ENCODE peak calls at places on chromosomes 7 and 10, in seven cellular contexts. Y is psoas muscle, Z is heart right ventricle, V is RWPE2, M is body of pancreas, F is uterus, R is HepG2. T is an unnamed sample.

GRCh38 chr7:129066290-129067131 is 11.6 kb upstream of the TNPO3 start:
- DNase-seq in V (no peak), M (no peak), R (no peak), Y (no peak), F (no peak), Z (no peak), T (no peak)

GRCh38 chr10:91185239-91185875 is 35.1 kb upstream of the PCGF5 start:
- DNase-seq in F (no peak), Y (peak), Z (no peak), M (no peak), R (no peak), V (no peak), T (no peak)

GRCh38 chr10:97870990-97871389 is 21.3 kb downstream of the GOLGA7B start:
- DNase-seq in F (no peak), V (no peak), R (no peak), Y (no peak), M (no peak), Z (no peak), T (no peak)

GRCh38 chr7:70679666-70680065 is 452.3 kb upstream of the GALNT17 start:
- DNase-seq in Z (no peak), F (no peak), M (no peak), V (no peak), Y (no peak), R (no peak), T (no peak)

GRCh38 chr10:86389441-86390193 is 23.0 kb upstream of the GRID1 start:
- DNase-seq in Z (peak), M (peak), R (no peak), Y (no peak), F (peak), V (no peak), T (no peak)

GRCh38 chr10:100825325-100825875 is 80.0 kb downstream of the PAX2 start:
- DNase-seq in R (no peak), M (no peak), Z (no peak), V (no peak), Y (no peak), F (no peak), T (no peak)

GRCh38 chr7:155581107-155581830 is 34.9 kb upstream of the CNPY1 start:
- DNase-seq in F (no peak), V (no peak), Z (no peak), Y (peak), M (no peak), R (no peak), T (no peak)

GRCh38 chr7:50711271-50712175 is 71.2 kb downstream of the GRB10 start:
- DNase-seq in M (no peak), Y (peak), V (no peak), F (no peak), R (no peak), Z (peak), T (no peak)

GRCh38 chr10:63477927-63478326 is 12.2 kb upstream of the JMJD1C start:
- DNase-seq in V (no peak), Y (no peak), M (no peak), Z (no peak), R (no peak), F (no peak), T (no peak)

GRCh38 chr7:96114190-96114589 is 207.7 kb downstream of the SLC25A13 start:
- DNase-seq in Y (no peak), R (no peak), M (no peak), F (no peak), V (no peak), Z (no peak), T (no peak)

GRCh38 chr10:75234683-75235374 is 928 bp downstream of the COMTD1 start:
- DNase-seq in M (no peak), V (no peak), Y (peak), R (no peak), Z (peak), F (peak), T (no peak)

GRCh38 chr7:117484988-117485655 is 5.3 kb downstream of the CFTR start:
- DNase-seq in Y (no peak), V (no peak), R (no peak), F (no peak), M (no peak), Z (no peak), T (no peak)

GRCh38 chr10:69515699-69516547 is 57.3 kb downstream of the NEUROG3 start:
- DNase-seq in Y (no peak), F (no peak), Z (peak), R (peak), M (peak), V (peak), T (peak)

GRCh38 chr7:132177708-132178392 is 398.4 kb downstream of the PLXNA4 start:
- DNase-seq in M (no peak), Z (no peak), V (no peak), R (no peak), F (no peak), Y (no peak), T (no peak)

GRCh38 chr7:140015471-140015970 is 47.2 kb downstream of the PARP12 start:
- DNase-seq in Y (no peak), R (no peak), Z (no peak), F (no peak), V (no peak), M (no peak), T (no peak)

GRCh38 chr7:46671108-46671769 is 750.2 kb upstream of the IGFBP3 start:
- DNase-seq in Z (no peak), M (no peak), R (no peak), Y (no peak), V (no peak), F (no peak), T (no peak)

GRCh38 chr7:35781200-35781701 is 19.6 kb upstream of the SEPTIN7 start:
- DNase-seq in M (no peak), F (no peak), V (no peak), R (peak), Y (no peak), Z (no peak), T (no peak)

GRCh38 chr7:151272410-151272809 is 23.9 kb upstream of the SMARCD3 start:
- DNase-seq in R (no peak), F (peak), Z (no peak), Y (no peak), M (no peak), V (no peak), T (no peak)

GRCh38 chr10:132518572-132519381 is 18.8 kb upstream of the INPP5A start:
- DNase-seq in M (peak), F (peak), Z (peak), V (peak), R (peak), Y (peak), T (peak)

GRCh38 chr10:126130291-126130710 is 233.9 kb downstream of the FANK1 start:
- DNase-seq in Z (peak), F (peak), V (no peak), R (no peak), Y (peak), M (no peak), T (no peak)

GRCh38 chr7:30001953-30002352 is 12.4 kb upstream of the SCRN1 start:
- DNase-seq in R (no peak), V (no peak), Z (no peak), M (no peak), Y (no peak), F (no peak), T (no peak)

GRCh38 chr10:101687088-101687487 is 7.9 kb downstream of the FBXW4 start:
- DNase-seq in M (no peak), Z (no peak), Y (no peak), F (no peak), R (no peak), V (no peak), T (no peak)

GRCh38 chr7:45026984-45027773 is 27.2 kb downstream of the CCM2 start:
- DNase-seq in F (no peak), M (no peak), Y (no peak), V (no peak), R (peak), Z (no peak), T (no peak)

GRCh38 chr10:4653160-4653559 is 172.8 kb upstream of the AKR1E2 start:
- DNase-seq in R (no peak), Y (no peak), Z (no peak), F (no peak), M (no peak), V (no peak), T (no peak)

GRCh38 chr7:114979388-114979787 is 57.5 kb downstream of the MDFIC start:
- DNase-seq in F (peak), R (no peak), Y (peak), M (peak), Z (peak), V (no peak), T (no peak)

GRCh38 chr7:18509491-18509890 is 13.9 kb downstream of the HDAC9 start:
- DNase-seq in F (no peak), R (no peak), V (no peak), M (no peak), Y (no peak), Z (no peak), T (no peak)

GRCh38 chr7:150410680-150411346 is 31.7 kb downstream of the ZNF775 start:
- DNase-seq in Z (no peak), Y (peak), M (no peak), V (no peak), R (no peak), F (no peak), T (no peak)

GRCh38 chr10:31157125-31157983 is 125.7 kb upstream of the ZNF438 start:
- DNase-seq in Y (peak), Z (peak), R (no peak), V (no peak), M (no peak), F (peak), T (peak)

GRCh38 chr7:39621261-39621660 is 2.1 kb upstream of the RALA start:
- DNase-seq in V (no peak), R (no peak), Z (no peak), Y (no peak), M (no peak), F (no peak), T (no peak)

DNA sequence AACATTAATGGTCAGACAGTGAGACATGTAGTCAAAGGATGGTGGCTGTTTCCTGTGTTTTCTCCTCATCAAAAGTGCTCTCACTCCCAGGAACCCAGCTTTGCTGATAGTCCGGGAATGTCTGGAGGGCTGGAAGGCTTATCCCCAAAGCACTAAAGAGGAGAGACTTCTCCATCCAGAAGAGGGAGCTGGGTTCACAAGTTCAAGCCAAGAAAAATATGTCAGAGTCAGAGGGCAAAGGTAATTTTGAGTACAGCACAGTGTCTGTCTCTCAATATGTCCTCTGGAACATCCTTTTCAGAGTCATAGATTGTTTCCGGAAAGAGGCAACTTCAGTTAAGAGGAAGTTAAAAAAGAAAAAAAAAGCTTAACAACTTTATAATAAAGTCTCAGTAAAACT is 281.5 kb upstream of the PHYHIPL start:
- DNase-seq in F (no peak), Y (no peak), V (no peak), M (no peak), R (peak), Z (no peak), T (no peak)
- TF ChIP-seq CTCF in F (no peak), Y (no peak), V (no peak), M (no peak), R (peak), Z (peak), T (no peak)

GRCh38 chr10:96218826-96219225 is 52.5 kb downstream of the BLNK start:
- DNase-seq in Z (no peak), R (no peak), M (no peak), Y (no peak), F (no peak), V (no peak), T (no peak)
- H3K4me3 ChIP-seq in Z (no peak), R (no peak), M (no peak), Y (no peak), F (no peak), V (no peak), T (no peak)

DNA sequence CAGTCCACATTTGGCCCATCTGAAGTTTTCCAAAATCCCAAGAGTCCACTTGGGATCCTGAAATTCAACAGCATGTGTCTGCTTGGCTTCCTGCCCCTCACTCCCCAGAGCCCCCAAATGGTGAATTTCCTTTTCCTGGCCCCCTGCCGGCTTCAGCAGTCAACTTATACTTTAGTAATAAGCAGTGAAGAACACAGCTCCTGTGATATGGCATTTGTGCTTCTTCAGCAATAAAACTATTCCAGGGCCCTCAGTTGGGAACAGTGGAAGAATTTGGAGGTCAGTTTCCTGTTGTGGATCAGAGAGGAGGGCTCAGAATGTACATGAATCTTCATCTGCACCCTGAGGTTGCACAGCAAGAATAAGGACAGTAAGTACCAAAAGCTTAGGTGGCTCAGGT is 51.0 kb downstream of the PRF1 start:
- DNase-seq in F (no peak), Y (no peak), R (no peak), Z (no peak), V (no peak), M (no peak), T (no peak)
- TF ChIP-seq CTCF in F (no peak), Y (no peak), R (no peak), Z (no peak), V (no peak), M (no peak), T (no peak)

GRCh38 chr7:123687727-123688126 is 32.1 kb downstream of the LMOD2 start:
- DNase-seq in M (no peak), R (no peak), Z (no peak), F (no peak), Y (no peak), V (no peak), T (no peak)
- H3K4me3 ChIP-seq in M (no peak), R (no peak), Z (no peak), F (no peak), Y (no peak), V (no peak), T (no peak)

GRCh38 chr7:137287651-137288258 is 55.8 kb downstream of the PTN start:
- DNase-seq in F (no peak), R (no peak), V (no peak), Z (no peak), Y (no peak), M (no peak), T (no peak)
- TF ChIP-seq CTCF in F (no peak), R (no peak), V (peak), Z (peak), Y (no peak), M (no peak), T (peak)

GRCh38 chr7:21999896-22000295 is 54.2 kb upstream of the CDCA7L start:
- DNase-seq in Z (no peak), Y (no peak), F (no peak), V (no peak), R (no peak), M (no peak), T (no peak)

GRCh38 chr7:22002731-22003130 is 57.0 kb upstream of the CDCA7L start:
- DNase-seq in F (no peak), Y (no peak), Z (no peak), V (no peak), R (no peak), M (no peak), T (no peak)

GRCh38 chr7:21996641-21997040 is 50.9 kb upstream of the CDCA7L start:
- DNase-seq in Y (no peak), F (no peak), V (no peak), R (no peak), Z (no peak), M (no peak), T (no peak)

GRCh38 chr7:22005151-22005550 is 59.5 kb upstream of the CDCA7L start:
- DNase-seq in V (no peak), M (no peak), R (no peak), Z (no peak), F (no peak), Y (no peak), T (peak)

GRCh38 chr7:22001345-22002004 is 55.8 kb upstream of the CDCA7L start:
- DNase-seq in Y (no peak), V (no peak), M (no peak), Z (no peak), R (peak), F (no peak), T (peak)
- H3K4me3 ChIP-seq in Y (no peak), V (no peak), M (no peak), Z (peak), R (no peak), F (no peak), T (no peak)

GRCh38 chr10:99661370-99661749 is 2.1 kb downstream of the ENTPD7 start:
- DNase-seq in Y (no peak), Z (no peak), F (no peak), M (no peak), V (peak), R (no peak), T (no peak)

GRCh38 chr10:99667108-99667751 is 7.9 kb downstream of the ENTPD7 start:
- DNase-seq in V (no peak), Y (no peak), R (no peak), Z (no peak), M (no peak), F (no peak), T (no peak)

GRCh38 chr10:99660662-99661369 is 1.5 kb downstream of the ENTPD7 start:
- DNase-seq in F (no peak), V (no peak), Z (no peak), M (no peak), Y (no peak), R (no peak), T (no peak)

GRCh38 chr10:99659868-99660366 is 608 bp downstream of the ENTPD7 start:
- DNase-seq in F (no peak), Y (no peak), V (no peak), R (no peak), M (no peak), Z (no peak), T (no peak)

DNA sequence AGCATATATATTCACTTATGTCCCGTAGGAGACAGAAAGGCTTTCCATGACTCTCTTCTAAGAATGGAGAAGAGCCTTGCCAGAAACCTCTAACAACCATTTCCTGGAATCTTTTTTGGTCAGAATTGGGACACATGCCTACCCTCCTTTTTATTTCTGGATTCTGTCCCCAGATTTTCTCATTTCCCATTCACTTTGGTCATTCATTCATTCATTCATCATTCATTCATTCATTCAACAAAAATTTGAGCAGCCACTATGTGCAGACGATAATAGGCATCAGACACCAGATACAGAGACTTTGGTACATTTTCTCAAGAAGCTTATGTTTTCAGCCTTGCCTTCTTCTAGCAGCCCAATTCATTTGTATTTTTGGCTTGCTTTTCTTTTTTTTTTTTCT is 6.0 kb downstream of the ENTPD7 start:
- DNase-seq in F (no peak), R (no peak), M (no peak), Y (no peak), Z (no peak), V (no peak), T (no peak)
- TF ChIP-seq CTCF in F (no peak), R (no peak), M (no peak), Y (no peak), Z (no peak), V (no peak), T (no peak)

GRCh38 chr10:84540022-84540616 is 211.7 kb downstream of the CCSER2 start:
- DNase-seq in V (no peak), Y (no peak), Z (no peak), R (no peak), F (no peak), M (no peak), T (no peak)

GRCh38 chr10:84543077-84543476 is 214.7 kb downstream of the CCSER2 start:
- DNase-seq in Y (no peak), V (no peak), F (no peak), M (no peak), R (no peak), Z (no peak), T (no peak)

GRCh38 chr10:84542552-84542951 is 214.2 kb downstream of the CCSER2 start:
- DNase-seq in R (no peak), Z (no peak), Y (no peak), M (no peak), V (no peak), F (no peak), T (no peak)

GRCh38 chr10:84540617-84541288 is 212.4 kb downstream of the CCSER2 start:
- DNase-seq in R (peak), F (peak), Z (peak), Y (peak), V (no peak), M (peak), T (no peak)

GRCh38 chr10:84541289-84541637 is 212.9 kb downstream of the CCSER2 start:
- DNase-seq in Y (no peak), R (peak), F (no peak), V (no peak), M (no peak), Z (no peak), T (no peak)
- H3K4me3 ChIP-seq in Y (no peak), R (peak), F (no peak), V (no peak), M (no peak), Z (no peak), T (no peak)

GRCh38 chr10:115436999-115437398 is 343.8 kb downstream of the ATRNL1 start:
- DNase-seq in Y (no peak), M (no peak), F (no peak), R (no peak), V (no peak), Z (no peak), T (no peak)

GRCh38 chr10:115427611-115428010 is 334.4 kb downstream of the ATRNL1 start:
- DNase-seq in R (no peak), V (no peak), M (no peak), F (no peak), Z (no peak), Y (no peak), T (no peak)

GRCh38 chr10:115432188-115432819 is 339.1 kb downstream of the ATRNL1 start:
- DNase-seq in Y (no peak), R (peak), M (no peak), V (no peak), F (no peak), Z (no peak), T (peak)
- TF ChIP-seq CTCF in Y (no peak), R (peak), M (no peak), V (peak), F (no peak), Z (peak), T (peak)

T was measured in LNCaP clone FGC.